ENCODE peak calls at places on chromosomes 2 and 18, in ten cellular contexts. D is NCI-H226, W is right atrium auricular region, R is RWPE1, I is A172, S is RPMI7951, Y is naive B cell, K is GM10248, N is GM20000, P is fibroblast of the aortic adventitia. L is an unnamed sample.
A peak's percentile ranks its signal among the peaks of the same experiment; 100 is the strongest.

GRCh38 chr2:231223001-231223375 is 24.6 kb downstream of the ARMC9 start:
- DNase-seq in N (no peak), R (no peak), K (no peak), S (no peak), Y (no peak), D (no peak), P (no peak), W (no peak), I (no peak), L (no peak)

GRCh38 chr18:49023281-49023937 is 72.6 kb upstream of the SMAD7 start:
- DNase-seq in R (no peak), S (no peak), P (no peak), W (peak; percentile 56), N (no peak), K (no peak), I (no peak), D (no peak), Y (peak; percentile 69), L (no peak)

GRCh38 chr2:208042041-208042440 is 16.7 kb upstream of the PLEKHM3 start:
- DNase-seq in S (peak; percentile 49), Y (no peak), N (no peak), R (no peak), I (peak; percentile 33), D (no peak), W (no peak), K (no peak), P (peak; percentile 33), L (no peak)

GRCh38 chr2:64018715-64019082 is 529 bp downstream of the VPS54 start:
- DNase-seq in W (no peak), P (no peak), S (peak; percentile 65), K (peak; percentile 66), Y (no peak), R (peak; percentile 16), N (no peak), D (no peak), I (peak; percentile 25), L (no peak)

GRCh38 chr18:27653247-27653646 is 468.1 kb upstream of the CHST9 start:
- DNase-seq in P (no peak), W (no peak), N (no peak), Y (no peak), I (no peak), K (no peak), D (no peak), R (no peak), S (no peak), L (no peak)

GRCh38 chr2:227377461-227378351 is 1.4 kb downstream of the TM4SF20 start:
- DNase-seq in R (no peak), Y (no peak), P (no peak), S (peak; percentile 8), D (no peak), K (no peak), W (no peak), N (no peak), I (no peak), L (no peak)

GRCh38 chr2:120546077-120546864 is 189.4 kb upstream of the GLI2 start:
- DNase-seq in P (peak; percentile 46), R (no peak), N (no peak), D (no peak), Y (no peak), W (peak; percentile 90), K (no peak), S (peak; percentile 80), I (no peak), L (no peak)

GRCh38 chr18:67778016-67778415 is 261.5 kb upstream of the DSEL start:
- DNase-seq in N (no peak), W (no peak), Y (no peak), S (no peak), P (no peak), K (no peak), D (no peak), R (no peak), I (no peak), L (no peak)

GRCh38 chr2:118968031-118968430 is 26.0 kb downstream of the MARCO start:
- DNase-seq in Y (no peak), N (no peak), W (no peak), K (no peak), P (no peak), I (no peak), S (no peak), D (no peak), R (no peak), L (no peak)